ENCODE peak calls at places on chromosomes 12 and 14, in five cellular contexts. E is mucosa of descending colon, R is AG09319, F is WTC11, L is fibroblast of lung. K is an unnamed sample.

GRCh38 chr14:86782092-86782580 is 1210.8 kb downstream of the GALC start:
- DNase-seq in L (no peak), F (no peak), E (no peak), R (no peak), K (no peak)

GRCh38 chr12:84995646-84996045 is 40.4 kb downstream of the TSPAN19 start:
- DNase-seq in E (no peak), F (no peak), R (no peak), L (no peak), K (no peak)

GRCh38 chr12:89529738-89530137 is 3.9 kb upstream of the POC1B start:
- DNase-seq in E (no peak), L (peak), F (no peak), R (no peak), K (no peak)

GRCh38 chr14:98579140-98579539 is 692.9 kb downstream of the BCL11B start:
- DNase-seq in L (no peak), E (no peak), R (no peak), F (no peak), K (no peak)

GRCh38 chr14:72948481-72949138 is 22.3 kb downstream of the DCAF4 start:
- DNase-seq in L (peak), R (peak), F (peak), E (peak), K (peak)

GRCh38 chr12:53299101-53299453 is 418 bp upstream of the MYG1 start:
- DNase-seq in R (no peak), L (peak), F (no peak), E (no peak), K (no peak)

GRCh38 chr14:22463763-22464173 is 125.3 kb downstream of the DAD1 start:
- DNase-seq in F (no peak), E (no peak), R (no peak), L (no peak), K (no peak)

GRCh38 chr12:1287446-1287975 is 296.5 kb downstream of the ERC1 start:
- DNase-seq in R (no peak), F (no peak), E (no peak), L (no peak), K (no peak)

GRCh38 chr12:13124661-13125505 is 21.4 kb upstream of the GSG1 start:
- DNase-seq in E (no peak), F (no peak), R (no peak), L (peak), K (no peak)

GRCh38 chr12:95943231-95943842 is at the start of gene AMDHD1:
- DNase-seq in F (peak), R (no peak), L (peak), E (peak), K (peak)

GRCh38 chr12:53484686-53485567 is 14.3 kb downstream of the MAP3K12 start:
- DNase-seq in L (peak), R (no peak), F (no peak), E (peak), K (no peak)

GRCh38 chr12:55745361-55746146 is 2.6 kb downstream of the GDF11 start:
- DNase-seq in L (no peak), F (peak), R (no peak), E (no peak), K (peak)

GRCh38 chr12:55742719-55743130 is at the start of gene GDF11:
- DNase-seq in E (peak), R (no peak), F (peak), L (peak), K (peak)

GRCh38 chr12:55741978-55742377 is 944 bp upstream of the GDF11 start:
- DNase-seq in L (no peak), F (no peak), R (no peak), E (no peak), K (no peak)

GRCh38 chr12:55743967-55744931 is 1.3 kb downstream of the GDF11 start:
- DNase-seq in F (no peak), E (no peak), L (no peak), R (no peak), K (no peak)

GRCh38 chr12:55743131-55743921 is 404 bp downstream of the GDF11 start:
- DNase-seq in R (no peak), F (peak), L (peak), E (peak), K (peak)
- TF ChIP-seq CTCF in R (peak), F (no peak), L (no peak), E (no peak), K (no peak)

GRCh38 chr12:63845726-63846125 is 1.2 kb downstream of the SRGAP1 start:
- DNase-seq in L (peak), F (no peak), R (no peak), E (no peak), K (no peak)

GRCh38 chr12:63841611-63842010 is 2.9 kb upstream of the SRGAP1 start:
- DNase-seq in E (no peak), L (no peak), R (no peak), F (no peak), K (no peak)

GRCh38 chr12:63844391-63845341 is at the start of gene SRGAP1:
- DNase-seq in L (peak), E (peak), F (no peak), R (peak), K (peak)

GRCh38 chr12:63846249-63846967 is 1.9 kb downstream of the SRGAP1 start:
- DNase-seq in L (no peak), F (no peak), R (no peak), E (no peak), K (no peak)

GRCh38 chr12:63843613-63844390 is 698 bp upstream of the SRGAP1 start:
- DNase-seq in L (peak), F (peak), E (peak), R (peak), K (peak)
- TF ChIP-seq CTCF in L (peak), F (peak), E (peak), R (peak), K (no peak)

DNA sequence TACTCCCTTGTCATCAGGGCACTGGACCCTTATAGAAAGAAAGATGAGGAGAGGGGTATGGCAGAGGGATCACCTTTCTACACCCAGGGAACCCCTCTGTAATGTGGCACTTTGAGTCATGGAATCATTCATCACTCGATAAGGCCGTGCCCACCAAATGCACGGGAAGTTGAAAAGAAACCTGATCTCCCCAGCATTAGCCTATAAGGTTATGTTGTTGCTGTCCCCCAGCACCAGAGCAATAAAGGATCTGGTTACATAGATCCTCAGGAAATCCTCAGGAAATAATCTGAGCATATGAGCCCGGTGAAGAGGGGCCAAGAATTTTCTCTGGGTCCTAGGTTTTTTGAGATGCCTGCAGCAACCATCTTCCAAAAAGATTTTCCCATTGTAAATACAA is 148.8 kb upstream of the CRY1 start:
- DNase-seq in L (peak), R (no peak), E (no peak), F (no peak), K (no peak)
- TF ChIP-seq CTCF in L (no peak), R (no peak), E (no peak), F (no peak), K (no peak)

GRCh38 chr12:123129651-123130050 is 21.2 kb downstream of the PITPNM2 start:
- DNase-seq in E (no peak), R (no peak), F (no peak), L (no peak), K (no peak)

GRCh38 chr12:123131291-123131831 is 19.5 kb downstream of the PITPNM2 start:
- DNase-seq in E (peak), R (no peak), F (no peak), L (peak), K (no peak)

GRCh38 chr12:123121670-123122069 is 29.2 kb downstream of the PITPNM2 start:
- DNase-seq in E (no peak), R (no peak), L (no peak), F (no peak), K (no peak)

GRCh38 chr12:123122649-123123048 is 28.2 kb downstream of the PITPNM2 start:
- DNase-seq in E (no peak), R (no peak), L (no peak), F (no peak), K (no peak)

GRCh38 chr12:123126294-123127144 is 24.4 kb downstream of the PITPNM2 start:
- DNase-seq in E (no peak), R (peak), F (no peak), L (peak), K (no peak)
- TF ChIP-seq CTCF in E (no peak), R (peak), F (no peak), L (peak), K (no peak)

DNA sequence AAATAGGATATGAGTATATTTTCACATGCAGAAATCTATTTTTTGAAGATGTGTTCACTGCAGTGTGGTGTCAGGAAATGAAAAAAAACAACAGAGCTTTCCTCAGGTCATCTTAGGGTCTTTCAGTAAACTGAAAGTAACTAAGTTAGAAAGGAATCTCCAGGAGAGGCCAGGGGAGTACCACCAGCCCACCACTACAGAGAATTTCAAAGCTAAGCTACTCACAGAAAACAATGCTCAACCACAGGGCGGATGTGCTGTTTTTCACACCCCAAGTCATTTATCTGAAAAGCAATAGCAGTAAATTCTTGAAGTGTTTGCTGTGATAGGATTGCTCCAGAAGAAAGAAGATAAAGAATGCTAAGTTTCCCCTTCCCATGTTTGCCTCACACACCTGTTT is 79.0 kb downstream of the IFNG start:
- DNase-seq in R (no peak), E (no peak), L (no peak), F (no peak), K (no peak)
- TF ChIP-seq CTCF in R (no peak), E (no peak), L (no peak), F (no peak), K (no peak)

GRCh38 chr14:99749142-99749541 is 44.1 kb upstream of the EML1 start:
- DNase-seq in E (no peak), L (no peak), R (no peak), F (no peak), K (no peak)
- TF ChIP-seq CTCF in E (no peak), L (no peak), R (no peak), F (no peak), K (peak)